ENCODE peak calls at places on chromosomes 2 and 18, in four cellular contexts. B is mammary epithelial cell, E is H1, H is tibial artery. O is an unnamed sample.

GRCh38 chr2:197201874-197202273 is 108.7 kb downstream of the ANKRD44 start:
- DNase-seq in E (no peak), H (no peak), B (peak; percentile 60), O (no peak)

GRCh38 chr2:192016265-192016664 is 169.4 kb upstream of the CAVIN2 start:
- DNase-seq in B (peak; percentile 2), H (no peak), E (no peak), O (no peak)

GRCh38 chr2:109726666-109727270 is 67.3 kb upstream of the RGPD5 start:
- DNase-seq in E (no peak), B (no peak), H (no peak), O (no peak)

GRCh38 chr18:7122376-7122775 is 4.8 kb upstream of the LAMA1 start:
- DNase-seq in H (no peak), E (no peak), B (no peak), O (no peak)

GRCh38 chr2:100968146-100969145 is 33.6 kb upstream of the RPL31 start:
- DNase-seq in E (no peak), H (no peak), B (no peak), O (no peak)

GRCh38 chr18:58662118-58662517 is 9.1 kb upstream of the MALT1 start:
- DNase-seq in E (no peak), B (no peak), H (no peak), O (no peak)

GRCh38 chr2:181766129-181766528 is 85.8 kb upstream of the NEUROD1 start:
- DNase-seq in H (no peak), B (no peak), E (no peak), O (no peak)

GRCh38 chr18:23151414-23152099 is 16.3 kb downstream of the CABLES1 start:
- DNase-seq in B (no peak), H (no peak), E (no peak), O (no peak)

GRCh38 chr2:136242687-136243277 is 124.8 kb upstream of the CXCR4 start:
- DNase-seq in H (no peak), E (no peak), B (no peak), O (no peak)

GRCh38 chr2:96913398-96914202 is 43.7 kb upstream of the SEMA4C start:
- DNase-seq in E (no peak), B (no peak), H (no peak), O (no peak)

GRCh38 chr2:156589381-156590079 is 153.4 kb downstream of the GPD2 start:
- DNase-seq in H (no peak), B (peak; percentile 25), E (no peak), O (no peak)

GRCh38 chr2:45177870-45178269 is 168.6 kb upstream of the SIX2 start:
- DNase-seq in E (no peak), B (peak; percentile 97), H (no peak), O (no peak)

GRCh38 chr2:95087379-95087778 is 34.2 kb downstream of the MRPS5 start:
- DNase-seq in H (no peak), E (no peak), B (no peak), O (no peak)

GRCh38 chr2:32864337-32864736 is 82.4 kb upstream of the LTBP1 start:
- DNase-seq in B (no peak), H (no peak), E (no peak), O (no peak)

GRCh38 chr2:203432811-203433210 is 102.3 kb downstream of the RAPH1 start:
- DNase-seq in H (no peak), B (no peak), E (no peak), O (no peak)

GRCh38 chr2:113167115-113167932 is 6.4 kb upstream of the PSD4 start:
- DNase-seq in H (no peak), E (no peak), B (no peak), O (no peak)

GRCh38 chr2:179201884-179202283 is 62.7 kb downstream of the SESTD1 start:
- DNase-seq in H (no peak), E (no peak), B (peak; percentile 10), O (no peak)

GRCh38 chr2:95052804-95053535 is 27.5 kb downstream of the MAL start:
- DNase-seq in B (no peak), E (no peak), H (no peak), O (no peak)

GRCh38 chr2:108907822-108908716 is 81.0 kb downstream of the EDAR start:
- DNase-seq in E (no peak), H (no peak), B (no peak), O (no peak)

GRCh38 chr2:172556284-172557033 is 569 bp downstream of the PDK1 start:
- DNase-seq in E (peak; percentile 49), B (peak; percentile 68), H (peak; percentile 48), O (peak; percentile 49)

GRCh38 chr2:128797092-128797491 is 478.4 kb upstream of the HS6ST1 start:
- DNase-seq in E (no peak), H (peak; percentile 0), B (no peak), O (no peak)

GRCh38 chr2:45331034-45331786 is 279.9 kb downstream of the SRBD1 start:
- DNase-seq in B (no peak), E (no peak), H (no peak), O (no peak)

GRCh38 chr2:240259201-240259923 is 118.9 kb upstream of the OTOS start:
- DNase-seq in B (no peak), H (peak; percentile 82), E (no peak), O (no peak)

GRCh38 chr2:238094438-238095022 is 5.6 kb upstream of the ESPNL start:
- DNase-seq in B (no peak), E (no peak), H (no peak), O (no peak)

GRCh38 chr18:12391487-12392136 is 14.6 kb upstream of the AFG3L2 start:
- DNase-seq in E (no peak), H (peak; percentile 58), B (peak; percentile 48), O (peak; percentile 42)

GRCh38 chr2:219571311-219572236 is at the start of gene OBSL1:
- DNase-seq in H (peak; percentile 55), B (peak; percentile 65), E (no peak), O (peak; percentile 11)

GRCh38 chr18:76803814-76804213 is 18.5 kb upstream of the ZNF236 start:
- DNase-seq in B (peak; percentile 69), E (no peak), H (peak; percentile 50), O (peak; percentile 17)

GRCh38 chr2:76958749-76959148 is 563.4 kb downstream of the LRRTM4 start:
- DNase-seq in B (no peak), E (no peak), H (no peak), O (no peak)

GRCh38 chr2:30145826-30146336 is 926 bp upstream of the YPEL5 start:
- DNase-seq in H (no peak), B (no peak), E (no peak), O (no peak)

GRCh38 chr2:27427863-27428212 is 593 bp upstream of the NRBP1 start:
- DNase-seq in E (no peak), B (no peak), H (no peak), O (no peak)

GRCh38 chr2:8605350-8606065 is 76.3 kb upstream of the ID2 start:
- DNase-seq in B (no peak), H (no peak), E (no peak), O (no peak)

GRCh38 chr18:76496200-76496890 is 1.3 kb upstream of the ZNF516 start:
- DNase-seq in H (peak; percentile 66), B (no peak), E (no peak), O (no peak)

GRCh38 chr2:109405833-109406232 is 207.9 kb downstream of the SEPTIN10 start:
- DNase-seq in H (no peak), B (no peak), E (no peak), O (no peak)

GRCh38 chr2:34241905-34242740 is 643.0 kb upstream of the FAM98A start:
- DNase-seq in H (no peak), B (no peak), E (no peak), O (no peak)
- H3K27ac ChIP-seq in H (no peak overlapping the region), B (no peak overlapping the region), E (no peak overlapping the region), O (no peak overlapping the region)

DNA sequence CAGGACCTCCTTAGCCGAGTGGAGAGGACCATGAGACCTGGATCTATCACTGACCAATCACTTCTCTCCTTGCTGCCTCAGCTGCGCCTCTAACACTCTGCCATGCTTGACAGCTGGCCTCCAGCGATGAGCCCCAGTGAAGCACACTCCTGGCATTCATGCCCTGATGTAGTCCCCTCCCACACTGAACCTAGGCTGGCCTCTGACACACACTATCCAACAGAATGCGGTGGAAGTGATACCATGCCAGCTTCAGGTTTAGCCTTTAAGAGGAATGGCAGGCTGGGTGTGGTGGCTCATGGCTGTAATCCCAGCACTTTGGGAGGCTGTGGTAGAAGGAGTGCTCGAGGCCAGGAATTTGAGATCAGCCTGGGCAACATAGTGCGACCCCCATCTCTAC is 73.7 kb upstream of the LAPTM4A start:
- DNase-seq in B (no peak), H (no peak), E (no peak), O (no peak)
- H3K27ac ChIP-seq in B (no peak overlapping the region), H (no peak overlapping the region), E (no peak overlapping the region), O (no peak overlapping the region)

GRCh38 chr2:16218161-16218560 is 277.8 kb downstream of the MYCN start:
- DNase-seq in E (no peak), B (no peak), H (no peak), O (no peak)
- H3K27ac ChIP-seq in E (no peak overlapping the region), B (no peak overlapping the region), H (no peak overlapping the region), O (no peak overlapping the region)

GRCh38 chr2:69975136-69975852 is 13.9 kb upstream of the ASPRV1 start:
- DNase-seq in H (no peak), B (no peak), E (no peak), O (no peak)
- H3K27ac ChIP-seq in H (no peak overlapping the region), B (no peak overlapping the region), E (no peak overlapping the region), O (no peak overlapping the region)

GRCh38 chr2:40430741-40431599 is 20.9 kb downstream of the SLC8A1 start:
- DNase-seq in B (no peak), E (no peak), H (no peak), O (no peak)
- H3K27ac ChIP-seq in B (no peak overlapping the region), E (no peak overlapping the region), H (peak overlapping the region; percentile 71), O (no peak overlapping the region)

GRCh38 chr2:9673914-9674481 is 43.2 kb upstream of the YWHAQ start:
- DNase-seq in E (no peak), H (no peak), B (no peak), O (no peak)

GRCh38 chr2:9679218-9679617 is 48.4 kb upstream of the YWHAQ start:
- DNase-seq in H (no peak), B (no peak), E (no peak), O (no peak)

GRCh38 chr2:9675369-9676351 is 44.9 kb upstream of the YWHAQ start:
- DNase-seq in E (peak; percentile 50), B (peak; percentile 91), H (no peak), O (no peak)

GRCh38 chr2:9678554-9678953 is 47.8 kb upstream of the YWHAQ start:
- DNase-seq in B (no peak), H (no peak), E (no peak), O (no peak)

GRCh38 chr2:9674931-9675330 is 44.1 kb upstream of the YWHAQ start:
- DNase-seq in B (no peak), E (no peak), H (no peak), O (no peak)
- H3K27ac ChIP-seq in B (peak overlapping the region; percentile 71), E (no peak overlapping the region), H (no peak overlapping the region), O (no peak overlapping the region)

GRCh38 chr18:55547705-55548056 is 40.3 kb downstream of the TCF4 start:
- DNase-seq in H (no peak), B (no peak), E (no peak), O (no peak)
- H3K27ac ChIP-seq in H (no peak overlapping the region), B (no peak overlapping the region), E (no peak overlapping the region), O (no peak overlapping the region)

GRCh38 chr2:151200844-151201243 is 60.8 kb downstream of the RBM43 start:
- DNase-seq in B (no peak), E (no peak), H (no peak), O (no peak)
- H3K27ac ChIP-seq in B (no peak overlapping the region), E (no peak overlapping the region), H (no peak overlapping the region), O (no peak overlapping the region)

O was measured in caudate nucleus.